ENCODE peak calls at places on chromosomes 2 and 18, in eight cellular contexts. L, O, E, R, Q, F, S and D are unnamed samples.

GRCh38 chr2:60707750-60708371 is 48.2 kb upstream of the PAPOLG start:
- DNase-seq in L (peak; percentile 1), O (no peak), E (no peak), R (no peak), Q (no peak), F (no peak), S (no peak), D (no peak)

GRCh38 chr2:41420872-41421271 is 626.9 kb upstream of the PKDCC start:
- DNase-seq in L (no peak), O (no peak), E (no peak), R (no peak), Q (no peak), F (no peak), S (no peak), D (no peak)

GRCh38 chr2:54709341-54709809 is 14.1 kb upstream of the EML6 start:
- DNase-seq in L (no peak), O (no peak), E (peak; percentile 30), R (no peak), Q (no peak), F (no peak), S (no peak), D (no peak)

GRCh38 chr2:197145471-197146056 is 165.0 kb downstream of the ANKRD44 start:
- DNase-seq in L (peak; percentile 82), O (no peak), E (no peak), R (no peak), Q (no peak), F (no peak), S (no peak), D (no peak)

GRCh38 chr2:12051831-12052230 is 305.4 kb downstream of the LPIN1 start:
- DNase-seq in L (no peak), O (no peak), E (no peak), R (no peak), Q (no peak), F (no peak), S (no peak), D (no peak)

GRCh38 chr18:39199231-39199855 is 1633.7 kb upstream of the CELF4 start:
- DNase-seq in L (no peak), O (no peak), E (no peak), R (no peak), Q (no peak), F (no peak), S (no peak), D (no peak)

GRCh38 chr2:120539937-120540718 is 194.2 kb downstream of the INHBB start:
- DNase-seq in L (no peak), O (no peak), E (peak; percentile 66), R (no peak), Q (peak; percentile 96), F (no peak), S (peak; percentile 74), D (peak; percentile 94)

GRCh38 chr2:202450785-202451184 is 74.7 kb downstream of the BMPR2 start:
- DNase-seq in L (peak; percentile 46), O (no peak), E (no peak), R (no peak), Q (no peak), F (no peak), S (no peak), D (no peak)

GRCh38 chr2:111946294-111947114 is 48.1 kb downstream of the MERTK start:
- DNase-seq in L (peak; percentile 100), O (no peak), E (no peak), R (no peak), Q (peak; percentile 53), F (no peak), S (no peak), D (peak; percentile 73)

GRCh38 chr2:12733846-12734245 is 17.1 kb downstream of the TRIB2 start:
- DNase-seq in L (peak; percentile 38), O (no peak), E (peak; percentile 75), R (no peak), Q (peak; percentile 75), F (no peak), S (peak; percentile 57), D (peak; percentile 74)

GRCh38 chr2:224165901-224166319 is 126.8 kb upstream of the SERPINE2 start:
- DNase-seq in L (no peak), O (no peak), E (no peak), R (no peak), Q (no peak), F (no peak), S (no peak), D (no peak)

GRCh38 chr2:9547272-9547991 is 8.2 kb downstream of the ADAM17 start:
- DNase-seq in L (no peak), O (no peak), E (no peak), R (no peak), Q (no peak), F (no peak), S (no peak), D (peak; percentile 62)

GRCh38 chr2:96259497-96259921 is 6.3 kb downstream of the TMEM127 start:
- DNase-seq in L (no peak), O (no peak), E (peak; percentile 47), R (no peak), Q (peak; percentile 66), F (no peak), S (no peak), D (no peak)

GRCh38 chr2:63424329-63425078 is 163.8 kb downstream of the WDPCP start:
- DNase-seq in L (peak; percentile 6), O (no peak), E (no peak), R (no peak), Q (no peak), F (peak; percentile 7), S (no peak), D (no peak)

GRCh38 chr2:222298311-222299150 is at the start of gene PAX3:
- DNase-seq in L (no peak), O (no peak), E (no peak), R (no peak), Q (no peak), F (no peak), S (no peak), D (no peak)

GRCh38 chr2:186544255-186544675 is 45.6 kb upstream of the ITGAV start:
- DNase-seq in L (no peak), O (no peak), E (no peak), R (no peak), Q (no peak), F (no peak), S (no peak), D (no peak)

GRCh38 chr2:182891611-182892010 is 25.2 kb upstream of the FRZB start:
- DNase-seq in L (no peak), O (no peak), E (no peak), R (no peak), Q (no peak), F (no peak), S (no peak), D (no peak)

GRCh38 chr2:130920417-130921030 is 83.8 kb downstream of the ARHGEF4 start:
- DNase-seq in L (peak; percentile 26), O (peak; percentile 40), E (peak; percentile 51), R (no peak), Q (no peak), F (peak; percentile 71), S (peak; percentile 51), D (peak; percentile 93)

GRCh38 chr2:65639156-65639876 is 206.9 kb upstream of the SPRED2 start:
- DNase-seq in L (no peak), O (no peak), E (no peak), R (no peak), Q (no peak), F (no peak), S (no peak), D (no peak)

GRCh38 chr2:238067939-238068338 is 7.1 kb downstream of the SCLY start:
- DNase-seq in L (no peak), O (no peak), E (no peak), R (no peak), Q (no peak), F (no peak), S (no peak), D (no peak)

GRCh38 chr18:23225518-23225917 is 90.2 kb downstream of the CABLES1 start:
- DNase-seq in L (no peak), O (no peak), E (no peak), R (no peak), Q (no peak), F (no peak), S (no peak), D (peak; percentile 59)

GRCh38 chr2:2024751-2025481 is 280.6 kb upstream of the PXDN start:
- DNase-seq in L (no peak), O (no peak), E (no peak), R (no peak), Q (no peak), F (no peak), S (no peak), D (no peak)

GRCh38 chr2:119438726-119439284 is 7.2 kb downstream of the TMEM37 start:
- DNase-seq in L (no peak), O (no peak), E (no peak), R (no peak), Q (no peak), F (no peak), S (no peak), D (no peak)

GRCh38 chr2:225233234-225233633 is 166.3 kb upstream of the NYAP2 start:
- DNase-seq in L (no peak), O (no peak), E (no peak), R (no peak), Q (no peak), F (no peak), S (no peak), D (no peak)

GRCh38 chr18:50819027-50819726 is 639 bp downstream of the MRO start:
- DNase-seq in L (no peak), O (peak; percentile 53), E (peak; percentile 33), R (no peak), Q (peak; percentile 27), F (no peak), S (peak; percentile 39), D (no peak)

GRCh38 chr2:231383701-231384435 is 11.6 kb upstream of the B3GNT7 start:
- DNase-seq in L (no peak), O (no peak), E (no peak), R (no peak), Q (no peak), F (no peak), S (no peak), D (no peak)